ENCODE peak calls at places on chromosomes 6 and 20, in four cellular contexts. D, Y, J and T are unnamed samples.

GRCh38 chr6:34496103-34496685 is 30.3 kb downstream of the PACSIN1 start:
- DNase-seq in D (no peak), Y (no peak), J (no peak), T (no peak)

GRCh38 chr6:4687989-4688947 is 87.9 kb upstream of the CDYL start:
- DNase-seq in D (peak), Y (peak), J (peak), T (peak)

GRCh38 chr6:169501777-169502313 is 200.0 kb downstream of the WDR27 start:
- DNase-seq in D (no peak), Y (no peak), J (no peak), T (no peak)

GRCh38 chr6:786946-787763 is 94.2 kb upstream of the EXOC2 start:
- DNase-seq in D (no peak), Y (no peak), J (peak), T (no peak)

GRCh38 chr6:741410-742339 is 48.7 kb upstream of the EXOC2 start:
- DNase-seq in D (no peak), Y (no peak), J (no peak), T (no peak)

GRCh38 chr6:30955367-30956042 is 14.7 kb downstream of the MUCL3 start:
- DNase-seq in D (no peak), Y (peak), J (peak), T (no peak)

GRCh38 chr20:58225490-58226200 is 2.8 kb downstream of the ANKRD60 start:
- DNase-seq in D (no peak), Y (no peak), J (no peak), T (peak)

GRCh38 chr6:105882071-105882803 is 203.9 kb upstream of the PRDM1 start:
- DNase-seq in D (no peak), Y (peak), J (peak), T (peak)

GRCh38 chr6:121951918-121952379 is 447.5 kb upstream of the HSF2 start:
- DNase-seq in D (peak), Y (peak), J (peak), T (peak)

GRCh38 chr6:45420083-45420908 is 42.6 kb upstream of the SUPT3H start:
- DNase-seq in D (peak), Y (peak), J (peak), T (peak)

GRCh38 chr6:154319231-154319858 is 37.3 kb downstream of the IPCEF1 start:
- DNase-seq in D (no peak), Y (peak), J (peak), T (peak)

GRCh38 chr20:36550797-36551299 is 9.5 kb downstream of the MYL9 start:
- DNase-seq in D (no peak), Y (no peak), J (peak), T (no peak)

GRCh38 chr6:138618168-138618567 is 118.9 kb upstream of the NHSL1 start:
- DNase-seq in D (peak), Y (no peak), J (no peak), T (no peak)

GRCh38 chr6:134714679-134715078 is 235.2 kb downstream of the ALDH8A1 start:
- DNase-seq in D (peak), Y (peak), J (peak), T (no peak)

GRCh38 chr6:119350202-119351004 is 842 bp upstream of the MAN1A1 start:
- DNase-seq in D (peak), Y (peak), J (peak), T (peak)

GRCh38 chr20:32678948-32679347 is 5.2 kb upstream of the C20orf203 start:
- DNase-seq in D (no peak), Y (peak), J (no peak), T (peak)

GRCh38 chr6:15682965-15683822 is 20.4 kb upstream of the DTNBP1 start:
- DNase-seq in D (no peak), Y (no peak), J (no peak), T (no peak)

GRCh38 chr6:103820148-103820547 is 1039.6 kb downstream of the HACE1 start:
- DNase-seq in D (no peak), Y (no peak), J (no peak), T (no peak)

GRCh38 chr6:109743739-109744138 is 52.6 kb downstream of the FIG4 start:
- DNase-seq in D (peak), Y (peak), J (peak), T (peak)

GRCh38 chr6:161894436-161894835 is 620.6 kb upstream of the AGPAT4 start:
- DNase-seq in D (no peak), Y (no peak), J (no peak), T (no peak)
- H3K4me3 ChIP-seq in D (no peak), Y (no peak), J (no peak), T (no peak)

DNA sequence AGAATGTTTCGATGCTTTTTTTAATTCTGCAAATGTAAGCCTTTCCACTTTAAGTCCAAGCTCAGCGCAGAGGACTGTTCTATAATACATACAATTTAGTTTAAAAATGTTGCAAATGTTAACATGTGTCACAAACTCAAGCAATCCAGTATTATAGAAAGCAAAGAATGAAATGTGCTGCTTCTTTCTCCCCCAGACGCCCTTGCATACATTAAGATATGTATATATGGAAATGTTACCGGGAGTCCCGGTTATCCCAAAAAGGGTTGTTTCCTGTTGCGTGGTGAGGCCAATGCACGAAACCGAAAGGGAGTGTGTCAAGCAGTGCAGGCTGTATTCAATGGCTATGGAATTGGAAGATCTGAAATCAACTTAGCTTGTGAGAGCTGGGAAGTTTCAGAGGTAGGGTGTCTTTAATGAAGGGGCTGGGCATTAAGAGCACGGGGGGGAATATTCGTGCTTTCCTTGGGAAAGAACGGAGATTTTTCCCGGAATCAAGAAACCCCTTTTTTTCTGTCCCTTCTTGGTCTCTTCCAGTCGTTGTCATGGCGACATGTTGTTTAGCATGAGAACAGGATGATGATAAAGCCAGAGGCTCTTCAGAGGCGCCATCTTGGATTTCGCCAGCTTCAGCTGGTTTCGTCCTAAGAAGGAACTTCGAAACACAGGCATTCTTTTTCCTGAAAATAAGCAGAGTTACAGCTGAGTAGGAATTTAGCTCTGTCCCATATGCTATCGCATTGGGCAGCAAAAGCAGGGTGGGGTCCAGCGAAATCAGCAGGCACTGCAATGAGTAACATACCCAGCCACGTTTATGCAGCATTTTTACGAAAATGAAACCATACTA is 10.1 kb upstream of the NQO2 start:
- DNase-seq in D (peak), Y (peak), J (peak), T (peak)
- TF ChIP-seq CTCF in D (no peak), Y (no peak), J (no peak), T (no peak)

GRCh38 chr20:40786336-40786735 is 97.3 kb upstream of the MAFB start:
- DNase-seq in D (no peak), Y (no peak), J (no peak), T (no peak)

GRCh38 chr20:40781979-40782378 is 92.9 kb upstream of the MAFB start:
- DNase-seq in D (no peak), Y (no peak), J (no peak), T (no peak)

GRCh38 chr20:40787922-40788321 is 98.9 kb upstream of the MAFB start:
- DNase-seq in D (no peak), Y (no peak), J (no peak), T (no peak)
- H3K4me3 ChIP-seq in D (no peak), Y (no peak), J (no peak), T (no peak)

GRCh38 chr20:8829232-8829631 is 239.7 kb upstream of the PLCB4 start:
- DNase-seq in D (no peak), Y (no peak), J (no peak), T (no peak)
- TF ChIP-seq CTCF in D (no peak), Y (peak), J (peak), T (no peak)